ENCODE peak calls at places on chromosomes 16 and 17, in ten cellular contexts. L is upper lobe of left lung, N is upper lobe of right lung, U is kidney, K is suprapubic skin, W is A549, B is cardiac muscle cell, X is heart right ventricle, F is ovary, T is lower lobe of right lung. G is an unnamed sample. For H3K4me1, the result is how much of the 10 kb centered on the place peaks cover.

GRCh38 chr16:67375161-67375560 is 18.1 kb downstream of the TPPP3 start:
- DNase-seq in L (no peak), N (no peak), U (no peak), K (no peak), W (no peak), B (no peak), X (no peak), F (no peak), T (no peak), G (no peak)

GRCh38 chr17:59332890-59333377 is 1.5 kb downstream of the YPEL2 start:
- DNase-seq in L (no peak), N (no peak), U (no peak), K (no peak), W (no peak), B (peak), X (peak), F (peak), T (peak), G (no peak)

GRCh38 chr16:14378131-14378551 is 251.9 kb downstream of the PARN start:
- DNase-seq in L (no peak), N (no peak), U (no peak), K (no peak), W (peak), B (peak), X (no peak), F (no peak), T (no peak), G (no peak)

GRCh38 chr17:33057564-33057963 is 65.9 kb downstream of the SPACA3 start:
- DNase-seq in L (no peak), N (no peak), U (no peak), K (no peak), W (no peak), B (no peak), X (no peak), F (no peak), T (no peak), G (no peak)

GRCh38 chr17:55746466-55746865 is 4.4 kb upstream of the PCTP start:
- DNase-seq in L (no peak), N (no peak), U (no peak), K (no peak), W (no peak), B (no peak), X (no peak), F (no peak), T (no peak), G (no peak)

GRCh38 chr17:21286771-21287702 is 2.5 kb downstream of the MAP2K3 start:
- DNase-seq in L (no peak), N (peak), U (peak), K (no peak), W (peak), B (no peak), X (no peak), F (peak), T (no peak), G (peak)

GRCh38 chr17:6532441-6532885 is 23.9 kb downstream of the PITPNM3 start:
- DNase-seq in L (no peak), N (no peak), U (no peak), K (peak), W (no peak), B (no peak), X (no peak), F (no peak), T (no peak), G (no peak)

GRCh38 chr17:61816538-61816937 is 46.8 kb downstream of the BRIP1 start:
- DNase-seq in L (no peak), N (no peak), U (no peak), K (no peak), W (no peak), B (no peak), X (no peak), F (no peak), T (no peak), G (no peak)

GRCh38 chr17:78324391-78325075 is 35.3 kb downstream of the SOCS3 start:
- DNase-seq in L (peak), N (no peak), U (peak), K (peak), W (peak), B (peak), X (peak), F (peak), T (peak), G (peak)

GRCh38 chr17:7133424-7133823 is 18.8 kb upstream of the ASGR2 start:
- DNase-seq in L (no peak), N (peak), U (no peak), K (no peak), W (peak), B (peak), X (peak), F (no peak), T (peak), G (peak)

GRCh38 chr17:77332034-77332971 is 191.5 kb downstream of the SEC14L1 start:
- DNase-seq in L (no peak), N (peak), U (peak), K (peak), W (no peak), B (no peak), X (no peak), F (no peak), T (peak), G (peak)

GRCh38 chr16:14325921-14326401 is 254.8 kb downstream of the MRTFB start:
- DNase-seq in L (no peak), N (no peak), U (no peak), K (no peak), W (no peak), B (peak), X (no peak), F (peak), T (no peak), G (no peak)

GRCh38 chr17:8138672-8139371 is 13.4 kb downstream of the PER1 start:
- DNase-seq in L (peak), N (peak), U (peak), K (peak), W (peak), B (peak), X (peak), F (peak), T (peak), G (peak)

GRCh38 chr16:67187175-67187900 is 2.6 kb downstream of the EXOC3L1 start:
- DNase-seq in L (peak), N (no peak), U (no peak), K (no peak), W (no peak), B (no peak), X (no peak), F (no peak), T (no peak), G (no peak)

GRCh38 chr16:82229800-82230619 is 60.0 kb upstream of the MPHOSPH6 start:
- DNase-seq in L (no peak), N (peak), U (no peak), K (no peak), W (peak), B (peak), X (peak), F (peak), T (peak), G (peak)

GRCh38 chr17:61805399-61805798 is 57.9 kb downstream of the BRIP1 start:
- DNase-seq in L (no peak), N (no peak), U (no peak), K (no peak), W (no peak), B (peak), X (no peak), F (no peak), T (no peak), G (no peak)

GRCh38 chr16:81505011-81505660 is 60.5 kb downstream of the CMIP start:
- DNase-seq in L (no peak), N (no peak), U (no peak), K (no peak), W (peak), B (no peak), X (no peak), F (no peak), T (no peak), G (peak)

GRCh38 chr17:30235386-30236296 is at the start of gene SLC6A4:
- DNase-seq in L (peak), N (no peak), U (no peak), K (peak), W (no peak), B (peak), X (no peak), F (no peak), T (peak), G (peak)

GRCh38 chr16:67923414-67924127 is 8.1 kb downstream of the CTRL start:
- DNase-seq in L (no peak), N (no peak), U (no peak), K (no peak), W (no peak), B (no peak), X (no peak), F (no peak), T (no peak), G (peak)

GRCh38 chr17:44794699-44795413 is 35.2 kb downstream of the GJC1 start:
- DNase-seq in L (no peak), N (peak), U (peak), K (no peak), W (peak), B (peak), X (no peak), F (no peak), T (no peak), G (no peak)

GRCh38 chr16:49575352-49576172 is 202.0 kb downstream of the C16orf78 start:
- DNase-seq in L (no peak), N (no peak), U (peak), K (no peak), W (no peak), B (peak), X (no peak), F (no peak), T (peak), G (peak)

GRCh38 chr17:4786111-4786491 is at the start of gene VMO1:
- DNase-seq in L (peak), N (no peak), U (peak), K (no peak), W (no peak), B (peak), X (peak), F (no peak), T (no peak), G (peak)

GRCh38 chr16:72400257-72401078 is 228.5 kb upstream of the PMFBP1 start:
- DNase-seq in L (no peak), N (no peak), U (no peak), K (no peak), W (peak), B (peak), X (no peak), F (peak), T (no peak), G (peak)

GRCh38 chr17:79844869-79845600 is 5.8 kb upstream of the CBX4 start:
- DNase-seq in L (peak), N (peak), U (peak), K (no peak), W (peak), B (peak), X (peak), F (peak), T (peak), G (peak)

GRCh38 chr17:66943484-66943883 is 21.0 kb upstream of the CACNG4 start:
- DNase-seq in L (no peak), N (peak), U (no peak), K (no peak), W (no peak), B (no peak), X (no peak), F (no peak), T (no peak), G (no peak)

GRCh38 chr17:58265902-58266875 is 14.5 kb downstream of the MPO start:
- DNase-seq in L (no peak), N (peak), U (no peak), K (no peak), W (no peak), B (no peak), X (no peak), F (no peak), T (no peak), G (no peak)

GRCh38 chr16:84507011-84507982 is 2.8 kb upstream of the MEAK7 start:
- DNase-seq in L (no peak), N (peak), U (no peak), K (no peak), W (no peak), B (no peak), X (no peak), F (no peak), T (peak), G (no peak)

GRCh38 chr16:58026705-58027340 is 1.3 kb downstream of the MMP15 start:
- DNase-seq in L (peak), N (peak), U (peak), K (no peak), W (no peak), B (no peak), X (peak), F (no peak), T (peak), G (peak)
- H3K4me1 ChIP-seq in L (half or more), N (half or more), U (under half), K (under half), W (under half), B (half or more), X (half or more), F (under half), T (half or more), G (half or more)

GRCh38 chr17:70687421-70687820 is 518.1 kb downstream of the KCNJ2 start:
- DNase-seq in L (no peak), N (no peak), U (no peak), K (no peak), W (peak), B (no peak), X (no peak), F (no peak), T (no peak), G (no peak)
- H3K27ac ChIP-seq in L (no peak), N (no peak), U (no peak), K (no peak), W (no peak), B (no peak), X (no peak), F (no peak), T (no peak), G (no peak)

GRCh38 chr17:43360376-43360738 is 38.4 kb upstream of the ARL4D start:
- DNase-seq in L (no peak), N (no peak), U (no peak), K (no peak), W (peak), B (peak), X (no peak), F (peak), T (no peak), G (no peak)
- TF ChIP-seq CTCF in L (no peak), N (no peak), U (no peak), K (no peak), W (no peak), B (no peak), X (no peak), F (no peak), T (no peak), G (no peak)

GRCh38 chr17:16199093-16199492 is 16.2 kb downstream of the NCOR1 start:
- DNase-seq in L (no peak), N (no peak), U (no peak), K (no peak), W (no peak), B (peak), X (no peak), F (no peak), T (no peak), G (no peak)
- H3K4me1 ChIP-seq in L (under half), N (under half), U (under half), K (under half), W (under half), B (under half), X (half or more), F (under half), T (half or more), G (under half)

GRCh38 chr17:74992223-74992622 is 4.8 kb downstream of the CDR2L start:
- DNase-seq in L (no peak), N (no peak), U (no peak), K (no peak), W (no peak), B (no peak), X (no peak), F (no peak), T (no peak), G (no peak)

GRCh38 chr17:74994440-74994839 is 7.0 kb downstream of the CDR2L start:
- DNase-seq in L (no peak), N (no peak), U (no peak), K (no peak), W (no peak), B (peak), X (no peak), F (no peak), T (no peak), G (no peak)

GRCh38 chr17:74999523-74999922 is 12.1 kb downstream of the CDR2L start:
- DNase-seq in L (no peak), N (no peak), U (no peak), K (no peak), W (no peak), B (no peak), X (peak), F (no peak), T (no peak), G (no peak)

GRCh38 chr17:74998783-74999182 is 11.4 kb downstream of the CDR2L start:
- DNase-seq in L (no peak), N (no peak), U (no peak), K (no peak), W (no peak), B (no peak), X (peak), F (no peak), T (no peak), G (no peak)

GRCh38 chr17:74995847-74996246 is 8.4 kb downstream of the CDR2L start:
- DNase-seq in L (no peak), N (no peak), U (no peak), K (no peak), W (no peak), B (no peak), X (no peak), F (no peak), T (no peak), G (no peak)
- H3K27ac ChIP-seq in L (no peak), N (no peak), U (no peak), K (no peak), W (no peak), B (no peak), X (no peak), F (no peak), T (no peak), G (no peak)

DNA sequence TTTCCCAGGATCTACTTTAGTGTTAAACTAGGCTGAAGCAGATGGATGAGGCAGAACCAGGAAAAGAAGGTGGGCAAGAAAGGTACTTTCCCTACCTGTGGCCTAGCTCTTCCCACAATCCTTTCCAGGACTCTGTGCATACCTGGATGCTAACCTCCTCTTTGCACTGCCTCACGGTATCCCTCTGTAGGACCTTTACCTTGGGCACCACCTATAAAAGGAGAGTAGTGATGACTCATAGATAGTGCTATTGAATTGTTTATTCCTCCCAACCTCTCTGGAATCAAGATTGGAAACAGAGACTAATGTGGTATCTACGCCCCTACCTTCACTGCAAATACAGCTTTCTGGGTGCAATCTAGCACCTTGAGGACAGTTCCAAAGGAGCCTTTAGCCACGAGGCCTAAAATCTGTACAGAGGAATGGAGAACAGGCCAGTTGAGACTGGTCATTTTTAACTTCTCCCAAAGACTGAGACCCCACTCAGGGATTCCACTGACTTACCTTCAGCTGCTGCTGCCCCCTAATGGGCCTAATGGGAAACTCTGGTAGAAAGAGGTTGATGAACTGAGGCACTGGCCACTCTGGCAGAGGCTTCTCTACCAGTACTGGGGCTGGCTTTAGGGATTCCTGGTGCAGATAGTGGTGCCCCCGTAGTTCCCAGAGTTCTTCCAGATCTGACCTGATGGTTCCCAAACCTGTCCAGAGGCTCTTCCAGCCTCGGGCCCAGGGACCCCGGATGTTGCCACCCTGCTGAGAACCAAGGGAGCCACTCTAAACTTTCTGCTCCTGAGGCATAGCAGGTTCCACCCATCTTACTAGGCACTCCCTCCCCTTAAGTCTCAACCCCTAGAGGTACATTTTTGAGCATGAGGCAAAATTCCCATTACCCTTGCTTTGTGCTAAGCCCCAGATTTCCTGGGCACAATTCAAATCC is 781 bp downstream of the RSKR start:
- DNase-seq in L (no peak), N (no peak), U (no peak), K (no peak), W (peak), B (peak), X (no peak), F (peak), T (no peak), G (peak)
- TF ChIP-seq CTCF in L (peak), N (peak), U (peak), K (peak), W (peak), B (peak), X (peak), F (peak), T (peak), G (peak)

DNA sequence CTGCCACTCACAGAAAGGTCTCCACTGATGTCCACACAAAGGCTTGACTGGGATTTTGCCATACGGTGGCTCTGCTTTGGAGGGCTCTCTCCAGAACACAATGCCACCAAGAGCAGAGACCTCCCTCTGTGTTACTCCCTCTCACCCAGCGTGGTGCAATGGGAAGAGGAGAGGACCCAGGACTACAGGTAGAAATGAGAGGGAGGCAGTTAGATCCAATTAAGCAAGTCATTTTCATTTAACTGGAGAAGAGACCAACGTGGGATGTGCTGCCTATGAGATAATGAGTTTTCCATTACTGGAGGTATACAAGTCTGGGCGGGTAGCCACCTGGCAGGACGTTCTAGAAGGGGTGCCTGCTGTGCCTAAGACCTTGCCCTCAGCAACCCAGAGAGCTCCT is 34.2 kb downstream of the TOM1L2 start:
- DNase-seq in L (no peak), N (no peak), U (no peak), K (no peak), W (no peak), B (no peak), X (no peak), F (no peak), T (no peak), G (no peak)
- H3K4me1 ChIP-seq in L (under half), N (half or more), U (under half), K (half or more), W (half or more), B (under half), X (half or more), F (under half), T (half or more), G (half or more)